ENCODE peak calls at places on chromosomes 16 and 17, in nine cellular contexts. M is GM23338, J is HCT116, L is mesenchymal stem cell, O is IMR-90, E is GM23248, U is mesendoderm, B is neural progenitor cell, K is fibroblast of lung. G is an unnamed sample. For H3K4me1, the result is how much of the 10 kb centered on the place peaks cover.

GRCh38 chr17:83101805-83102480 is 22.5 kb downstream of the METRNL start:
- DNase-seq in L (no peak), E (peak), B (no peak), M (no peak), K (no peak), U (no peak), J (no peak), O (no peak), G (no peak)

GRCh38 chr16:65548470-65548869 is 426.6 kb upstream of the CDH11 start:
- DNase-seq in K (no peak), J (no peak), U (peak), E (peak), L (no peak), M (peak), O (peak), B (peak), G (no peak)

GRCh38 chr17:74099441-74100340 is 103.8 kb upstream of the RPL38 start:
- DNase-seq in K (no peak), B (no peak), O (no peak), E (no peak), M (no peak), U (no peak), J (no peak), L (no peak), G (no peak)

GRCh38 chr17:81151039-81151677 is 14.1 kb upstream of the PVALEF start:
- DNase-seq in O (no peak), M (no peak), J (no peak), B (no peak), L (no peak), E (no peak), K (no peak), U (no peak), G (no peak)

GRCh38 chr17:72388765-72389473 is 268.1 kb downstream of the SOX9 start:
- DNase-seq in B (no peak), L (no peak), K (peak), U (no peak), E (no peak), O (no peak), J (peak), M (no peak), G (peak)

GRCh38 chr16:87324411-87325275 is 7.5 kb upstream of the C16orf95 start:
- DNase-seq in U (peak), O (peak), M (peak), E (peak), J (no peak), L (peak), B (peak), K (peak), G (peak)

GRCh38 chr17:66543526-66543925 is 241.1 kb downstream of the PRKCA start:
- DNase-seq in U (no peak), B (no peak), J (no peak), E (peak), L (peak), O (no peak), K (peak), M (no peak), G (peak)

GRCh38 chr17:76715462-76715830 is 4.7 kb upstream of the MXRA7 start:
- DNase-seq in U (no peak), M (no peak), L (no peak), O (no peak), K (no peak), B (no peak), E (no peak), J (no peak), G (no peak)

GRCh38 chr17:13746379-13746778 is 144.7 kb upstream of the HS3ST3A1 start:
- DNase-seq in B (no peak), U (no peak), E (no peak), K (no peak), M (no peak), L (no peak), J (no peak), O (no peak), G (no peak)

DNA sequence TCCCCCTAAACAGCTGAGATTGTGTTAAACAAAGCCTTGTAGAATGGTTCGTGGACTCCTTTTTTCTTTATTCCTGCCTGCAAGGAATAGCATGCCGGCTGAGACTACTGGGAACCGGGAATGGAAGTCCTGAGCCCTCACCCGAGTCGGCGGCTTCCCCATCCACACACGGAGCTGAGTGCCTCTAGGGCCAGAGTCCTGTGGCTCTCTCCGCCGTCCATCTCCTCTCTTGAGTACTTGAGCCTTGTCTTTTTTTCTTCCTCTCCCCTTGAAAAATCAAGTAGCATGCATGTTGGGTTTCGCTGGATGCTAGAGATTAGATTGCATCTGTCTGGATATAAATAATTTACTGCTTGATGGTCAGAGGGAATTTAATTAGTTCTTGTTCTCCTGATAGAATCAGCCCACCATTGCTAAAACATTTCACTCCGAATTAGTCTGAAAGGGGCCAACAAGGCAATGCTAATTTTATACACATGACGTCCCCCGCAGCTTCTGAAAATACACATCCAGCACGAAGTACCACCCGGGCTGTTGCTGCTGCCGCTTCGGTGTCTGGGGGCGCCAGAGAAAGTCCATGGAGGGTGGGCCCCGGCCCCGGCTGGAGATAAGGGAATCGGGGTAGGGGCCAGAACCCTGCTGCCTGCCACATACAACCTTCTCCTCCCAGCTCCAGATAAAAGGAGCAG is 48.6 kb downstream of the RBFOX3 start:
- DNase-seq in J (no peak), U (no peak), K (no peak), B (no peak), O (no peak), E (no peak), L (no peak), M (no peak), G (no peak)
- H3K4me2 ChIP-seq in J (peak), U (no peak), K (no peak), B (no peak), O (no peak), E (no peak), L (no peak), M (no peak), G (no peak)

GRCh38 chr17:1372618-1373017 is 27.4 kb downstream of the YWHAE start:
- DNase-seq in J (no peak), B (no peak), L (no peak), M (no peak), K (no peak), E (no peak), U (no peak), O (no peak), G (no peak)
- H3K4me1 ChIP-seq in J (under half), B (under half), L (under half), M (half or more), K (under half), E (under half), U (under half), O (under half), G (under half)

DNA sequence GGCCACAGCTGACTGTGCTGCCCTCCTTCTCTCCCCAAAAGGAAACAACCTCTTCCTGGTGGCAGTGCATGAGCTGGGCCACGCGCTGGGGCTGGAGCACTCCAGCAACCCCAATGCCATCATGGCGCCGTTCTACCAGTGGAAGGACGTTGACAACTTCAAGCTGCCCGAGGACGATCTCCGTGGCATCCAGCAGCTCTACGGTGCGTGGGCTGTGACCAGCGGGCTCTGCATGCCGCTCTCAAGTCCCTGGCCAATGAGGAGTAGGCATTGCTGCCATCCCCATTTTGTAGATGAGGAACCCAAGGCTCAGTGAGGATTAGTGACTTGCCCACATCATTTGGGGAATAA is 14.9 kb downstream of the MMP15 start:
- DNase-seq in L (no peak), E (no peak), K (no peak), J (no peak), O (no peak), B (no peak), U (no peak), M (no peak), G (no peak)
- H3K4me2 ChIP-seq in L (no peak), E (no peak), K (no peak), J (no peak), O (no peak), B (no peak), U (no peak), M (no peak), G (no peak)

GRCh38 chr16:69618307-69618706 is 52.5 kb downstream of the NFAT5 start:
- DNase-seq in B (no peak), K (no peak), E (peak), U (no peak), J (no peak), L (peak), M (no peak), O (no peak), G (no peak)

GRCh38 chr16:69613283-69614154 is 47.8 kb downstream of the NFAT5 start:
- DNase-seq in K (peak), E (peak), U (no peak), M (no peak), B (no peak), J (no peak), O (peak), L (peak), G (peak)

GRCh38 chr16:69616082-69616481 is 50.3 kb downstream of the NFAT5 start:
- DNase-seq in O (no peak), B (no peak), J (no peak), U (no peak), K (no peak), L (no peak), M (no peak), E (no peak), G (no peak)

GRCh38 chr16:69618721-69619120 is 53.0 kb downstream of the NFAT5 start:
- DNase-seq in M (no peak), L (peak), J (no peak), U (no peak), O (no peak), K (no peak), B (no peak), E (no peak), G (no peak)

GRCh38 chr16:69615528-69615927 is 49.8 kb downstream of the NFAT5 start:
- DNase-seq in K (no peak), B (no peak), J (no peak), E (no peak), O (no peak), M (no peak), U (no peak), L (no peak), G (no peak)
- H3K4me1 ChIP-seq in K (under half), B (under half), J (under half), E (under half), O (under half), M (under half), U (under half), L (under half), G (half or more)

DNA sequence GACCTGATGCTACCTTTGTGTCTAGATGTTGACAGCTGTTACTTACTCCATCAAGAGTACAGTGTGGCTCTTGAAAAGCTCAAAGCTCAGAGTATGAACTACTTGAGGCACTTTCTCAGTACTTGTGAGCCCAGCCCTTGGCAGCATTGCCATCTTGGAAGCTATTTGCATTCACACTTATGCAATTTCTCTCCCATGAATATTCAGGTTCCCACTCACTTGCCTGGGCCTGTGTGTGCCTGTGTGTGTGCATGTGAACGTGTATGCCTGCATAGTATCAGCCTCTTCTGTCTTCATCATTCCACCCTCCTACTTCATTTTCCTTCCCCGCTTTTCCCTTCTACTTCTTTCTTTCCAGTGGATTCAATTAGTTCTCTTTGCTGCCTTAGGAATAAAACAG is 58.7 kb downstream of the HS3ST4 start:
- DNase-seq in M (no peak), U (no peak), K (no peak), O (no peak), B (no peak), L (no peak), E (no peak), J (no peak), G (no peak)
- H3K4me2 ChIP-seq in M (no peak), U (no peak), K (no peak), O (no peak), B (peak), L (no peak), E (no peak), J (no peak), G (no peak)

GRCh38 chr17:42039794-42040763 is 10.3 kb downstream of the C17orf113 start:
- DNase-seq in E (no peak), O (no peak), L (no peak), M (no peak), U (no peak), J (no peak), K (no peak), B (no peak), G (no peak)

GRCh38 chr17:42045719-42046118 is 4.7 kb downstream of the C17orf113 start:
- DNase-seq in M (no peak), J (no peak), E (no peak), U (no peak), O (no peak), L (no peak), B (peak), K (no peak), G (no peak)

GRCh38 chr17:42040818-42041217 is 9.6 kb downstream of the C17orf113 start:
- DNase-seq in M (no peak), K (no peak), B (no peak), L (no peak), E (no peak), J (no peak), U (no peak), O (no peak), G (no peak)

GRCh38 chr17:42041619-42042018 is 8.8 kb downstream of the C17orf113 start:
- DNase-seq in J (no peak), U (no peak), O (no peak), K (no peak), L (no peak), M (no peak), E (no peak), B (no peak), G (no peak)

GRCh38 chr17:42042598-42043319 is 7.6 kb downstream of the C17orf113 start:
- DNase-seq in B (no peak), E (no peak), J (no peak), K (no peak), U (no peak), O (no peak), L (no peak), M (no peak), G (no peak)
- H3K4me1 ChIP-seq in B (under half), E (under half), J (under half), K (under half), U (under half), O (under half), L (under half), M (under half), G (under half)

GRCh38 chr17:57913576-57914273 is 41.5 kb downstream of the CUEDC1 start:
- DNase-seq in E (peak), J (no peak), O (no peak), K (no peak), U (no peak), M (no peak), B (no peak), L (no peak), G (no peak)
- H3K4me2 ChIP-seq in E (no peak), J (peak), O (no peak), K (no peak), U (no peak), M (no peak), B (peak), L (no peak), G (no peak)

GRCh38 chr16:85522842-85523601 is 90.1 kb upstream of the GSE1 start:
- DNase-seq in K (peak), M (no peak), U (peak), E (peak), B (no peak), L (peak), J (no peak), O (peak), G (no peak)

GRCh38 chr16:85524630-85525463 is 88.3 kb upstream of the GSE1 start:
- DNase-seq in B (peak), K (peak), O (peak), M (no peak), U (peak), L (peak), E (no peak), J (no peak), G (peak)

GRCh38 chr16:85525464-85526117 is 87.5 kb upstream of the GSE1 start:
- DNase-seq in L (no peak), O (no peak), M (no peak), U (no peak), E (no peak), J (no peak), K (no peak), B (no peak), G (no peak)

GRCh38 chr16:85523602-85524364 is 89.3 kb upstream of the GSE1 start:
- DNase-seq in B (peak), L (peak), E (no peak), U (peak), M (peak), J (no peak), O (peak), K (peak), G (no peak)

GRCh38 chr16:85524365-85524629 is 88.8 kb upstream of the GSE1 start:
- DNase-seq in B (no peak), E (no peak), J (no peak), O (no peak), K (no peak), M (no peak), U (no peak), L (no peak), G (no peak)
- H3K4me1 ChIP-seq in B (under half), E (under half), J (half or more), O (under half), K (under half), M (under half), U (under half), L (under half), G (under half)

DNA sequence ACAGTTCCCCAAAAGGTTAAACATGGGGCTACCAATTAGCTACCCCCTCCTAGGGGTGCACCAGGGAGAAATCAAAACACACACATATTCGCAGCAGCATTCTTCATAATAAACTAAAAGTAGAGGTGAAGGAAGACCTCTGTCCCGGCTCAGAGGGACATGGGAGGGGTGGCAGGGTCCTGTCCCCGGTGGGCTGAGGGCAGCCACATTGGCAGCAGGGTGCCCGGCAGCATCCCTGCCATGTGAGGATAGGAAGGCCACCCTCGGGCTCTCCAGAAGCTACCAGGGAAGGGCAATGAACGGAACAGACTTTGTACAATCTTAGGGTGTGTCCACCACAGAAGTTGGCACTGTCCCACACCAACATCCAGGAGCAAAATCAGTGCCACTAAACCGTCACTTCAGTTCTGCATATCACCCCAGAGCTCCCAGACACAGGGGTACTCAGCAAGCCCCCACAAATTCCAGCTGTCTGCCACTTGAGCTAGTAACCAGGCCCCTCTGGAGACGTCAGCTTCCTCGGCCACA is 3.1 kb upstream of the DNAH17 start:
- DNase-seq in K (no peak), O (no peak), B (no peak), L (no peak), E (no peak), M (no peak), U (no peak), J (no peak), G (no peak)
- H3K4me2 ChIP-seq in K (no peak), O (no peak), B (no peak), L (no peak), E (no peak), M (no peak), U (no peak), J (no peak), G (no peak)

G was measured in Karpas-422.